ENCODE peak calls at places on chromosome 22, in seven cellular contexts. One of them, this sample, is unnamed.

GRCh38 chr22:48104786-48105185 is 1342.3 kb downstream of the TBC1D22A start:
- DNase-seq in ELR: no peak
- DNase-seq in AG09309: no peak
- DNase-seq in ACHN: no peak
- DNase-seq in activated CD4-positive, alpha-beta T cell treated with anti-CD3 and anti-CD28 coated beads, Interleukin-2, amount 50 U/mL, for 1 hour: no peak
- DNase-seq in adrenal gland: no peak
- DNase-seq in substantia nigra: no peak
- DNase-seq in this sample: no peak

GRCh38 chr22:35198738-35199137 is 58.6 kb upstream of the HMGXB4 start:
- DNase-seq in ELR: no peak
- DNase-seq in AG09309: no peak
- DNase-seq in ACHN: no peak
- DNase-seq in activated CD4-positive, alpha-beta T cell treated with anti-CD3 and anti-CD28 coated beads, Interleukin-2, amount 50 U/mL, for 1 hour: no peak
- DNase-seq in adrenal gland: no peak
- DNase-seq in substantia nigra: no peak
- DNase-seq in this sample: no peak

GRCh38 chr22:34067031-34067430 is 146.8 kb upstream of the LARGE1 start:
- DNase-seq in ELR: no peak
- DNase-seq in AG09309: no peak
- DNase-seq in ACHN: no peak
- DNase-seq in activated CD4-positive, alpha-beta T cell treated with anti-CD3 and anti-CD28 coated beads, Interleukin-2, amount 50 U/mL, for 1 hour: no peak
- DNase-seq in adrenal gland: no peak
- DNase-seq in substantia nigra: no peak
- DNase-seq in this sample: no peak

GRCh38 chr22:49807780-49808708 is 19.6 kb downstream of the BRD1 start:
- DNase-seq in ELR: no peak
- DNase-seq in AG09309: no peak
- DNase-seq in ACHN: no peak
- DNase-seq in activated CD4-positive, alpha-beta T cell treated with anti-CD3 and anti-CD28 coated beads, Interleukin-2, amount 50 U/mL, for 1 hour: peak
- DNase-seq in adrenal gland: no peak
- DNase-seq in substantia nigra: no peak
- DNase-seq in this sample: no peak

GRCh38 chr22:44221710-44222475 is 41.2 kb downstream of the PARVG start:
- DNase-seq in ELR: no peak
- DNase-seq in AG09309: no peak
- DNase-seq in ACHN: no peak
- DNase-seq in activated CD4-positive, alpha-beta T cell treated with anti-CD3 and anti-CD28 coated beads, Interleukin-2, amount 50 U/mL, for 1 hour: no peak
- DNase-seq in adrenal gland: peak
- DNase-seq in substantia nigra: no peak
- DNase-seq in this sample: no peak

GRCh38 chr22:27381552-27381951 is 420.0 kb downstream of the MN1 start:
- DNase-seq in ELR: no peak
- DNase-seq in AG09309: no peak
- DNase-seq in ACHN: no peak
- DNase-seq in activated CD4-positive, alpha-beta T cell treated with anti-CD3 and anti-CD28 coated beads, Interleukin-2, amount 50 U/mL, for 1 hour: no peak
- DNase-seq in adrenal gland: no peak
- DNase-seq in substantia nigra: no peak
- DNase-seq in this sample: no peak

GRCh38 chr22:44728761-44729261 is 23.6 kb upstream of the ARHGAP8 start:
- DNase-seq in ELR: no peak
- DNase-seq in AG09309: no peak
- DNase-seq in ACHN: no peak
- DNase-seq in activated CD4-positive, alpha-beta T cell treated with anti-CD3 and anti-CD28 coated beads, Interleukin-2, amount 50 U/mL, for 1 hour: no peak
- DNase-seq in adrenal gland: no peak
- DNase-seq in substantia nigra: no peak
- DNase-seq in this sample: no peak

GRCh38 chr22:41028841-41029240 is 63.6 kb upstream of the EP300 start:
- DNase-seq in ELR: peak
- DNase-seq in AG09309: peak
- DNase-seq in ACHN: peak
- DNase-seq in activated CD4-positive, alpha-beta T cell treated with anti-CD3 and anti-CD28 coated beads, Interleukin-2, amount 50 U/mL, for 1 hour: no peak
- DNase-seq in adrenal gland: no peak
- DNase-seq in substantia nigra: no peak
- DNase-seq in this sample: no peak

GRCh38 chr22:22767876-22768602 is 119.6 kb upstream of the IGLL5 start:
- DNase-seq in ELR: peak
- DNase-seq in AG09309: no peak
- DNase-seq in ACHN: no peak
- DNase-seq in activated CD4-positive, alpha-beta T cell treated with anti-CD3 and anti-CD28 coated beads, Interleukin-2, amount 50 U/mL, for 1 hour: no peak
- DNase-seq in adrenal gland: no peak
- DNase-seq in substantia nigra: no peak
- DNase-seq in this sample: no peak

GRCh38 chr22:44879301-44879680 is 126.9 kb downstream of the ARHGAP8 start:
- DNase-seq in ELR: no peak
- DNase-seq in AG09309: no peak
- DNase-seq in ACHN: no peak
- DNase-seq in activated CD4-positive, alpha-beta T cell treated with anti-CD3 and anti-CD28 coated beads, Interleukin-2, amount 50 U/mL, for 1 hour: no peak
- DNase-seq in adrenal gland: no peak
- DNase-seq in substantia nigra: no peak
- DNase-seq in this sample: no peak

GRCh38 chr22:42202669-42203068 is 67.8 kb downstream of the TCF20 start:
- DNase-seq in ELR: peak
- DNase-seq in AG09309: peak
- DNase-seq in ACHN: no peak
- DNase-seq in activated CD4-positive, alpha-beta T cell treated with anti-CD3 and anti-CD28 coated beads, Interleukin-2, amount 50 U/mL, for 1 hour: peak
- DNase-seq in adrenal gland: peak
- DNase-seq in substantia nigra: no peak
- DNase-seq in this sample: peak

GRCh38 chr22:28882878-28883656 is at the start of gene ZNRF3:
- DNase-seq in ELR: peak
- DNase-seq in AG09309: peak
- DNase-seq in ACHN: peak
- DNase-seq in activated CD4-positive, alpha-beta T cell treated with anti-CD3 and anti-CD28 coated beads, Interleukin-2, amount 50 U/mL, for 1 hour: peak
- DNase-seq in adrenal gland: peak
- DNase-seq in substantia nigra: peak
- DNase-seq in this sample: peak

GRCh38 chr22:50531546-50532352 is 1.9 kb upstream of the TYMP start:
- DNase-seq in ELR: peak
- DNase-seq in AG09309: no peak
- DNase-seq in ACHN: peak
- DNase-seq in activated CD4-positive, alpha-beta T cell treated with anti-CD3 and anti-CD28 coated beads, Interleukin-2, amount 50 U/mL, for 1 hour: peak
- DNase-seq in adrenal gland: peak
- DNase-seq in substantia nigra: no peak
- DNase-seq in this sample: peak

GRCh38 chr22:22877523-22878210 is 9.9 kb upstream of the IGLL5 start:
- DNase-seq in ELR: peak
- DNase-seq in AG09309: no peak
- DNase-seq in ACHN: peak
- DNase-seq in activated CD4-positive, alpha-beta T cell treated with anti-CD3 and anti-CD28 coated beads, Interleukin-2, amount 50 U/mL, for 1 hour: peak
- DNase-seq in adrenal gland: peak
- DNase-seq in substantia nigra: peak
- DNase-seq in this sample: peak

GRCh38 chr22:22535662-22536061 is 15.6 kb upstream of the ZNF280A start:
- DNase-seq in ELR: no peak
- DNase-seq in AG09309: no peak
- DNase-seq in ACHN: no peak
- DNase-seq in activated CD4-positive, alpha-beta T cell treated with anti-CD3 and anti-CD28 coated beads, Interleukin-2, amount 50 U/mL, for 1 hour: no peak
- DNase-seq in adrenal gland: no peak
- DNase-seq in substantia nigra: no peak
- DNase-seq in this sample: no peak

GRCh38 chr22:37711490-37711889 is 14.6 kb downstream of the TRIOBP start:
- DNase-seq in ELR: no peak
- DNase-seq in AG09309: no peak
- DNase-seq in ACHN: no peak
- DNase-seq in activated CD4-positive, alpha-beta T cell treated with anti-CD3 and anti-CD28 coated beads, Interleukin-2, amount 50 U/mL, for 1 hour: no peak
- DNase-seq in adrenal gland: no peak
- DNase-seq in substantia nigra: no peak
- DNase-seq in this sample: no peak

GRCh38 chr22:20781272-20781990 is 7.5 kb downstream of the SERPIND1 start:
- DNase-seq in ELR: peak
- DNase-seq in AG09309: no peak
- DNase-seq in ACHN: no peak
- DNase-seq in activated CD4-positive, alpha-beta T cell treated with anti-CD3 and anti-CD28 coated beads, Interleukin-2, amount 50 U/mL, for 1 hour: no peak
- DNase-seq in adrenal gland: no peak
- DNase-seq in substantia nigra: no peak
- DNase-seq in this sample: no peak

GRCh38 chr22:33082221-33082620 is 24.0 kb upstream of the SYN3 start:
- DNase-seq in ELR: no peak
- DNase-seq in AG09309: no peak
- DNase-seq in ACHN: no peak
- DNase-seq in activated CD4-positive, alpha-beta T cell treated with anti-CD3 and anti-CD28 coated beads, Interleukin-2, amount 50 U/mL, for 1 hour: no peak
- DNase-seq in adrenal gland: no peak
- DNase-seq in substantia nigra: no peak
- DNase-seq in this sample: no peak

GRCh38 chr22:39098026-39098425 is 982 bp downstream of the APOBEC3H start:
- DNase-seq in ELR: no peak
- DNase-seq in AG09309: no peak
- DNase-seq in ACHN: no peak
- DNase-seq in activated CD4-positive, alpha-beta T cell treated with anti-CD3 and anti-CD28 coated beads, Interleukin-2, amount 50 U/mL, for 1 hour: no peak
- DNase-seq in adrenal gland: no peak
- DNase-seq in substantia nigra: no peak
- DNase-seq in this sample: no peak

GRCh38 chr22:49855491-49855911 is 1.9 kb downstream of the ZBED4 start:
- DNase-seq in ELR: peak
- DNase-seq in AG09309: no peak
- DNase-seq in ACHN: no peak
- DNase-seq in activated CD4-positive, alpha-beta T cell treated with anti-CD3 and anti-CD28 coated beads, Interleukin-2, amount 50 U/mL, for 1 hour: no peak
- DNase-seq in adrenal gland: no peak
- DNase-seq in substantia nigra: no peak
- DNase-seq in this sample: no peak

GRCh38 chr22:32069579-32070372 is 26.7 kb downstream of the SLC5A1 start:
- DNase-seq in ELR: no peak
- DNase-seq in AG09309: no peak
- DNase-seq in ACHN: no peak
- DNase-seq in activated CD4-positive, alpha-beta T cell treated with anti-CD3 and anti-CD28 coated beads, Interleukin-2, amount 50 U/mL, for 1 hour: no peak
- DNase-seq in adrenal gland: no peak
- DNase-seq in substantia nigra: no peak
- DNase-seq in this sample: no peak

GRCh38 chr22:35638408-35638807 is 9.8 kb upstream of the APOL6 start:
- DNase-seq in ELR: peak
- DNase-seq in AG09309: peak
- DNase-seq in ACHN: no peak
- DNase-seq in activated CD4-positive, alpha-beta T cell treated with anti-CD3 and anti-CD28 coated beads, Interleukin-2, amount 50 U/mL, for 1 hour: no peak
- DNase-seq in adrenal gland: peak
- DNase-seq in substantia nigra: peak
- DNase-seq in this sample: no peak

GRCh38 chr22:44671742-44672141 is 30.3 kb upstream of the PRR5 start:
- DNase-seq in ELR: peak
- DNase-seq in AG09309: no peak
- DNase-seq in ACHN: no peak
- DNase-seq in activated CD4-positive, alpha-beta T cell treated with anti-CD3 and anti-CD28 coated beads, Interleukin-2, amount 50 U/mL, for 1 hour: no peak
- DNase-seq in adrenal gland: no peak
- DNase-seq in substantia nigra: no peak
- DNase-seq in this sample: peak

This sample was measured in effector memory CD8-positive, alpha-beta T cell.